ENCODE peak calls at places on chromosomes 2 and 18, in six cellular contexts. A, X, H, Z, M and C are unnamed samples.

GRCh38 chr2:105249181-105249580 is 7.6 kb downstream of the GPR45 start:
- DNase-seq in M (no peak), Z (no peak), A (no peak), H (peak), X (no peak), C (no peak)

GRCh38 chr2:100653449-100654045 is 90.8 kb downstream of the PDCL3 start:
- DNase-seq in A (no peak), Z (peak), H (no peak), X (no peak), M (no peak), C (no peak)

GRCh38 chr18:79680100-79680879 is 687 bp downstream of the CTDP1 start:
- DNase-seq in Z (peak), A (no peak), M (no peak), H (peak), X (peak), C (peak)

GRCh38 chr2:128314348-128315121 is 4.1 kb downstream of the HS6ST1 start:
- DNase-seq in M (peak), X (no peak), Z (no peak), A (no peak), H (no peak), C (no peak)

GRCh38 chr2:235414422-235414821 is 79.4 kb upstream of the AGAP1 start:
- DNase-seq in H (no peak), Z (no peak), M (no peak), X (no peak), A (no peak), C (no peak)

GRCh38 chr2:30730736-30731135 is 76.5 kb downstream of the CAPN13 start:
- DNase-seq in H (no peak), M (no peak), X (no peak), Z (no peak), A (peak), C (no peak)

GRCh38 chr2:168773719-168774521 is 28.5 kb upstream of the NOSTRIN start:
- DNase-seq in X (peak), M (peak), H (peak), A (peak), Z (no peak), C (peak)

GRCh38 chr2:40101076-40101688 is 322.1 kb upstream of the THUMPD2 start:
- DNase-seq in M (no peak), Z (no peak), H (no peak), X (no peak), A (no peak), C (no peak)

GRCh38 chr2:75525434-75526308 is 35.1 kb downstream of the EVA1A start:
- DNase-seq in A (no peak), X (no peak), M (no peak), Z (no peak), H (peak), C (no peak)

GRCh38 chr2:16635796-16636699 is 29.6 kb downstream of the CYRIA start:
- DNase-seq in X (no peak), M (no peak), A (no peak), H (no peak), Z (no peak), C (peak)

GRCh38 chr2:227293531-227293930 is 31.5 kb upstream of the MFF start:
- DNase-seq in A (no peak), M (no peak), X (no peak), Z (no peak), H (no peak), C (no peak)

GRCh38 chr2:64122358-64122757 is 21.9 kb downstream of the PELI1 start:
- DNase-seq in M (no peak), Z (no peak), X (no peak), H (no peak), A (no peak), C (no peak)

GRCh38 chr2:112777036-112777435 is 7.3 kb downstream of the IL1A start:
- DNase-seq in X (no peak), H (peak), Z (no peak), A (no peak), M (no peak), C (no peak)

GRCh38 chr18:7281579-7281978 is 50.7 kb downstream of the LRRC30 start:
- DNase-seq in M (no peak), H (no peak), X (no peak), Z (no peak), A (no peak), C (no peak)

GRCh38 chr2:108917526-108917925 is 71.5 kb downstream of the EDAR start:
- DNase-seq in A (peak), M (no peak), X (no peak), Z (no peak), H (no peak), C (no peak)

GRCh38 chr2:237223208-237223861 is 137.6 kb downstream of the COPS8 start:
- DNase-seq in M (no peak), A (no peak), X (no peak), H (peak), Z (no peak), C (no peak)

GRCh38 chr18:60500960-60501359 is 128.4 kb upstream of the MC4R start:
- DNase-seq in Z (no peak), A (no peak), H (no peak), M (no peak), X (no peak), C (no peak)

GRCh38 chr2:20343128-20343527 is 7.5 kb downstream of the PUM2 start:
- DNase-seq in X (no peak), H (no peak), Z (no peak), A (no peak), M (no peak), C (no peak)

GRCh38 chr2:46213906-46214305 is 83.3 kb upstream of the EPAS1 start:
- DNase-seq in M (no peak), H (no peak), X (no peak), Z (no peak), A (no peak), C (no peak)

GRCh38 chr2:236665572-236666118 is 96.0 kb downstream of the ACKR3 start:
- DNase-seq in M (no peak), X (no peak), Z (no peak), A (no peak), H (peak), C (peak)

GRCh38 chr2:128301501-128301966 is 17.1 kb downstream of the HS6ST1 start:
- DNase-seq in A (no peak), X (no peak), M (no peak), Z (no peak), H (peak), C (peak)

GRCh38 chr2:230343747-230344146 is 16.8 kb downstream of the SP140L start:
- DNase-seq in M (no peak), A (no peak), H (peak), X (no peak), Z (no peak), C (no peak)

GRCh38 chr18:59180150-59180845 is 39.7 kb upstream of the GRP start:
- DNase-seq in M (no peak), X (no peak), A (no peak), H (peak), Z (no peak), C (no peak)

GRCh38 chr2:70826696-70827330 is 6.4 kb upstream of the CLEC4F start:
- DNase-seq in H (no peak), M (no peak), A (no peak), X (no peak), Z (no peak), C (no peak)

GRCh38 chr2:233061591-233062446 is 1.7 kb downstream of the INPP5D start:
- DNase-seq in H (no peak), X (no peak), A (peak), M (peak), Z (no peak), C (no peak)

GRCh38 chr2:134232461-134232860 is 21.4 kb upstream of the MGAT5 start:
- DNase-seq in Z (no peak), H (no peak), A (no peak), X (no peak), M (no peak), C (no peak)

GRCh38 chr2:135875491-135876065 is 665 bp downstream of the MCM6 start:
- DNase-seq in X (peak), A (peak), H (peak), M (peak), Z (peak), C (peak)

GRCh38 chr2:80499095-80499494 is 194.5 kb upstream of the LRRTM1 start:
- DNase-seq in X (no peak), A (no peak), Z (no peak), H (peak), M (no peak), C (no peak)

GRCh38 chr2:26471278-26471677 is 6.6 kb downstream of the OTOF start:
- DNase-seq in Z (no peak), M (no peak), A (no peak), H (no peak), X (no peak), C (no peak)

GRCh38 chr18:27363918-27364317 is 178.8 kb upstream of the CHST9 start:
- DNase-seq in X (no peak), M (peak), A (no peak), Z (no peak), H (no peak), C (peak)

GRCh38 chr2:144678741-144679140 is 158.8 kb upstream of the ZEB2 start:
- DNase-seq in H (no peak), X (no peak), M (no peak), A (no peak), Z (no peak), C (no peak)